ENCODE peak calls at places on chromosomes 4 and X, in ten cellular contexts. One of them, this sample, is unnamed.

GRCh38 chr4:2194556-2194955 is 47.4 kb downstream of the HAUS3 start:
- DNase-seq in foreskin fibroblast: no peak
- DNase-seq in activated B cell treated with CpG ODN at 0.5 μM for 24 hours: no peak
- DNase-seq in nephron progenitor cell: no peak
- DNase-seq in heart right ventricle: no peak
- DNase-seq in cardiac muscle cell: no peak
- DNase-seq in astrocyte of the spinal cord: no peak
- DNase-seq in heart left ventricle: no peak
- DNase-seq in left lung: no peak
- DNase-seq in GM10248: no peak
- DNase-seq in this sample: no peak

GRCh38 chr4:183504930-183505555 is at the start of gene ING2:
- DNase-seq in nephron progenitor cell: no peak
- DNase-seq in heart left ventricle: no peak
- DNase-seq in GM10248: peak; percentile 85
- DNase-seq in cardiac muscle cell: no peak
- DNase-seq in astrocyte of the spinal cord: no peak
- DNase-seq in activated B cell treated with CpG ODN at 0.5 μM for 24 hours: peak; percentile 69
- DNase-seq in foreskin fibroblast: peak; percentile 90
- DNase-seq in heart right ventricle: no peak
- DNase-seq in left lung: peak; percentile 55
- DNase-seq in this sample: peak; percentile 29

GRCh38 chr4:168593399-168593798 is 96.5 kb downstream of the PALLD start:
- DNase-seq in GM10248: no peak
- DNase-seq in astrocyte of the spinal cord: no peak
- DNase-seq in nephron progenitor cell: no peak
- DNase-seq in left lung: no peak
- DNase-seq in cardiac muscle cell: no peak
- DNase-seq in foreskin fibroblast: no peak
- DNase-seq in activated B cell treated with CpG ODN at 0.5 μM for 24 hours: no peak
- DNase-seq in heart left ventricle: no peak
- DNase-seq in heart right ventricle: no peak
- DNase-seq in this sample: no peak

GRCh38 chrX:24902808-24903207 is 113.0 kb downstream of the ARX start:
- DNase-seq in astrocyte of the spinal cord: peak; percentile 71
- DNase-seq in nephron progenitor cell: no peak
- DNase-seq in foreskin fibroblast: peak; percentile 79
- DNase-seq in heart left ventricle: no peak
- DNase-seq in heart right ventricle: no peak
- DNase-seq in cardiac muscle cell: peak; percentile 89
- DNase-seq in activated B cell treated with CpG ODN at 0.5 μM for 24 hours: no peak
- DNase-seq in left lung: no peak
- DNase-seq in GM10248: no peak
- DNase-seq in this sample: no peak

GRCh38 chr4:83560523-83560922 is 24.6 kb downstream of the GPAT3 start:
- DNase-seq in left lung: no peak
- DNase-seq in astrocyte of the spinal cord: no peak
- DNase-seq in GM10248: no peak
- DNase-seq in cardiac muscle cell: no peak
- DNase-seq in heart right ventricle: no peak
- DNase-seq in nephron progenitor cell: no peak
- DNase-seq in activated B cell treated with CpG ODN at 0.5 μM for 24 hours: no peak
- DNase-seq in foreskin fibroblast: no peak
- DNase-seq in heart left ventricle: no peak
- DNase-seq in this sample: no peak

GRCh38 chr4:126583509-126583908 is 1049.2 kb upstream of the INTU start:
- DNase-seq in left lung: no peak
- DNase-seq in GM10248: no peak
- DNase-seq in nephron progenitor cell: no peak
- DNase-seq in heart right ventricle: no peak
- DNase-seq in activated B cell treated with CpG ODN at 0.5 μM for 24 hours: no peak
- DNase-seq in foreskin fibroblast: peak; percentile 23
- DNase-seq in astrocyte of the spinal cord: no peak
- DNase-seq in cardiac muscle cell: peak; percentile 21
- DNase-seq in heart left ventricle: no peak
- DNase-seq in this sample: no peak

GRCh38 chrX:112696506-112696905 is 16.8 kb upstream of the LHFPL1 start:
- DNase-seq in heart left ventricle: no peak
- DNase-seq in nephron progenitor cell: no peak
- DNase-seq in astrocyte of the spinal cord: no peak
- DNase-seq in heart right ventricle: no peak
- DNase-seq in left lung: no peak
- DNase-seq in foreskin fibroblast: no peak
- DNase-seq in GM10248: no peak
- DNase-seq in activated B cell treated with CpG ODN at 0.5 μM for 24 hours: no peak
- DNase-seq in cardiac muscle cell: no peak
- DNase-seq in this sample: no peak

GRCh38 chr4:139403457-139403856 is 50.5 kb upstream of the RAB33B start:
- DNase-seq in foreskin fibroblast: peak; percentile 6
- DNase-seq in astrocyte of the spinal cord: no peak
- DNase-seq in left lung: no peak
- DNase-seq in nephron progenitor cell: no peak
- DNase-seq in GM10248: no peak
- DNase-seq in activated B cell treated with CpG ODN at 0.5 μM for 24 hours: no peak
- DNase-seq in cardiac muscle cell: peak; percentile 12
- DNase-seq in heart left ventricle: no peak
- DNase-seq in heart right ventricle: no peak
- DNase-seq in this sample: no peak

GRCh38 chrX:47817421-47817820 is 19.3 kb upstream of the ZNF81 start:
- DNase-seq in astrocyte of the spinal cord: no peak
- DNase-seq in left lung: no peak
- DNase-seq in GM10248: no peak
- DNase-seq in heart right ventricle: no peak
- DNase-seq in cardiac muscle cell: no peak
- DNase-seq in nephron progenitor cell: no peak
- DNase-seq in heart left ventricle: no peak
- DNase-seq in activated B cell treated with CpG ODN at 0.5 μM for 24 hours: no peak
- DNase-seq in foreskin fibroblast: no peak
- DNase-seq in this sample: no peak

GRCh38 chr4:55136634-55137033 is 11.2 kb upstream of the KDR start:
- DNase-seq in foreskin fibroblast: no peak
- DNase-seq in left lung: no peak
- DNase-seq in heart right ventricle: no peak
- DNase-seq in astrocyte of the spinal cord: no peak
- DNase-seq in GM10248: no peak
- DNase-seq in activated B cell treated with CpG ODN at 0.5 μM for 24 hours: no peak
- DNase-seq in cardiac muscle cell: no peak
- DNase-seq in heart left ventricle: no peak
- DNase-seq in nephron progenitor cell: no peak
- DNase-seq in this sample: no peak

GRCh38 chr4:165327211-165328100 is at the start of gene MSMO1:
- DNase-seq in GM10248: peak; percentile 96
- DNase-seq in left lung: peak; percentile 100
- DNase-seq in activated B cell treated with CpG ODN at 0.5 μM for 24 hours: peak; percentile 92
- DNase-seq in heart left ventricle: peak; percentile 99
- DNase-seq in foreskin fibroblast: peak; percentile 100
- DNase-seq in astrocyte of the spinal cord: peak; percentile 99
- DNase-seq in nephron progenitor cell: peak; percentile 97
- DNase-seq in cardiac muscle cell: peak; percentile 100
- DNase-seq in heart right ventricle: peak; percentile 99
- DNase-seq in this sample: peak; percentile 97

GRCh38 chr4:151674804-151675290 is 86.0 kb downstream of the GATB start:
- DNase-seq in GM10248: no peak
- DNase-seq in nephron progenitor cell: peak; percentile 65
- DNase-seq in left lung: peak; percentile 54
- DNase-seq in heart right ventricle: peak; percentile 36
- DNase-seq in cardiac muscle cell: peak; percentile 56
- DNase-seq in activated B cell treated with CpG ODN at 0.5 μM for 24 hours: no peak
- DNase-seq in astrocyte of the spinal cord: peak; percentile 61
- DNase-seq in foreskin fibroblast: peak; percentile 70
- DNase-seq in heart left ventricle: no peak
- DNase-seq in this sample: no peak

GRCh38 chrX:39576081-39576701 is 521.6 kb downstream of the BCOR start:
- DNase-seq in astrocyte of the spinal cord: no peak
- DNase-seq in GM10248: no peak
- DNase-seq in foreskin fibroblast: no peak
- DNase-seq in cardiac muscle cell: no peak
- DNase-seq in heart left ventricle: no peak
- DNase-seq in nephron progenitor cell: peak; percentile 18
- DNase-seq in left lung: no peak
- DNase-seq in heart right ventricle: peak; percentile 11
- DNase-seq in activated B cell treated with CpG ODN at 0.5 μM for 24 hours: no peak
- DNase-seq in this sample: no peak

GRCh38 chr4:48945981-48946380 is 39.4 kb upstream of the OCIAD2 start:
- DNase-seq in activated B cell treated with CpG ODN at 0.5 μM for 24 hours: no peak
- DNase-seq in nephron progenitor cell: no peak
- DNase-seq in left lung: no peak
- DNase-seq in heart left ventricle: no peak
- DNase-seq in heart right ventricle: no peak
- DNase-seq in astrocyte of the spinal cord: no peak
- DNase-seq in GM10248: no peak
- DNase-seq in cardiac muscle cell: no peak
- DNase-seq in foreskin fibroblast: no peak
- DNase-seq in this sample: no peak

GRCh38 chrX:136907626-136908025 is 27.1 kb upstream of the RBMX start:
- DNase-seq in activated B cell treated with CpG ODN at 0.5 μM for 24 hours: no peak
- DNase-seq in astrocyte of the spinal cord: no peak
- DNase-seq in heart right ventricle: peak; percentile 22
- DNase-seq in left lung: no peak
- DNase-seq in GM10248: no peak
- DNase-seq in cardiac muscle cell: peak; percentile 33
- DNase-seq in nephron progenitor cell: peak; percentile 6
- DNase-seq in foreskin fibroblast: no peak
- DNase-seq in heart left ventricle: no peak
- DNase-seq in this sample: no peak

DNA sequence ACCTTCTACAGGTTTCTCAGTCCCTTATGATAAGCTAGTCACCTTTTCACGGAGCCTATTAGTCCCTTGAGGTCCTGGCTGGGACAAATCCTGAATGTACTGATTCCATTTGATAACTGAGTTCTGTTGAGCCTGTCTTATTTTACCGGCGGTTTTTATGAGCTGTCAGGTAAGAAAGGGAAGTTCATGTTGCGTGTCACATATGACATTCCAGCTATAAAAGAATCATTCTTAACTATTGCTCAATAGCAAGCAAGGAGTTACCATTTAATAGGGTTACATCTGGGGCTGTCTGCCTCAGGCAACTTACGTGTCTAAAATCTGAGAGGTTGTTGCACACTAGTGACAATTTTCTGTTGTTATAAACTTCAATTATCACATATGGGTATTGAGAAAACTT is 394.6 kb downstream of the TECRL start:
- DNase-seq in heart left ventricle: no peak
- DNase-seq in foreskin fibroblast: no peak
- DNase-seq in heart right ventricle: no peak
- DNase-seq in cardiac muscle cell: no peak
- DNase-seq in activated B cell treated with CpG ODN at 0.5 μM for 24 hours: no peak
- DNase-seq in astrocyte of the spinal cord: no peak
- DNase-seq in nephron progenitor cell: no peak
- DNase-seq in left lung: no peak
- DNase-seq in GM10248: no peak
- DNase-seq in this sample: no peak
- TF ChIP-seq CTCF in heart left ventricle: no peak
- TF ChIP-seq CTCF in foreskin fibroblast: no peak
- TF ChIP-seq CTCF in heart right ventricle: no peak
- TF ChIP-seq CTCF in cardiac muscle cell: no peak
- TF ChIP-seq CTCF in activated B cell treated with CpG ODN at 0.5 μM for 24 hours: no peak
- TF ChIP-seq CTCF in astrocyte of the spinal cord: no peak
- TF ChIP-seq CTCF in nephron progenitor cell: no peak
- TF ChIP-seq CTCF in left lung: no peak
- TF ChIP-seq CTCF in GM10248: no peak
- TF ChIP-seq CTCF in this sample: no peak

GRCh38 chr4:26084414-26084813 is 170.4 kb downstream of the SMIM20 start:
- DNase-seq in activated B cell treated with CpG ODN at 0.5 μM for 24 hours: no peak
- DNase-seq in heart right ventricle: no peak
- DNase-seq in nephron progenitor cell: no peak
- DNase-seq in heart left ventricle: no peak
- DNase-seq in GM10248: no peak
- DNase-seq in left lung: no peak
- DNase-seq in foreskin fibroblast: no peak
- DNase-seq in cardiac muscle cell: no peak
- DNase-seq in astrocyte of the spinal cord: no peak
- DNase-seq in this sample: no peak
- TF ChIP-seq CTCF in activated B cell treated with CpG ODN at 0.5 μM for 24 hours: no peak
- TF ChIP-seq CTCF in heart right ventricle: no peak
- TF ChIP-seq CTCF in nephron progenitor cell: no peak
- TF ChIP-seq CTCF in heart left ventricle: no peak
- TF ChIP-seq CTCF in GM10248: no peak
- TF ChIP-seq CTCF in left lung: no peak
- TF ChIP-seq CTCF in foreskin fibroblast: no peak
- TF ChIP-seq CTCF in cardiac muscle cell: no peak
- TF ChIP-seq CTCF in astrocyte of the spinal cord: no peak
- TF ChIP-seq CTCF in this sample: no peak

GRCh38 chrX:17809273-17809672 is 51.8 kb downstream of the RAI2 start:
- DNase-seq in nephron progenitor cell: no peak
- DNase-seq in heart right ventricle: no peak
- DNase-seq in activated B cell treated with CpG ODN at 0.5 μM for 24 hours: no peak
- DNase-seq in cardiac muscle cell: no peak
- DNase-seq in GM10248: no peak
- DNase-seq in foreskin fibroblast: no peak
- DNase-seq in left lung: no peak
- DNase-seq in heart left ventricle: no peak
- DNase-seq in astrocyte of the spinal cord: no peak
- DNase-seq in this sample: no peak

GRCh38 chrX:17803449-17803848 is 57.6 kb downstream of the RAI2 start:
- DNase-seq in heart right ventricle: no peak
- DNase-seq in left lung: no peak
- DNase-seq in activated B cell treated with CpG ODN at 0.5 μM for 24 hours: no peak
- DNase-seq in nephron progenitor cell: no peak
- DNase-seq in heart left ventricle: no peak
- DNase-seq in foreskin fibroblast: no peak
- DNase-seq in GM10248: no peak
- DNase-seq in astrocyte of the spinal cord: no peak
- DNase-seq in cardiac muscle cell: no peak
- DNase-seq in this sample: no peak

GRCh38 chrX:17801431-17801830 is 59.7 kb downstream of the RAI2 start:
- DNase-seq in GM10248: no peak
- DNase-seq in cardiac muscle cell: no peak
- DNase-seq in foreskin fibroblast: no peak
- DNase-seq in left lung: no peak
- DNase-seq in astrocyte of the spinal cord: no peak
- DNase-seq in nephron progenitor cell: no peak
- DNase-seq in activated B cell treated with CpG ODN at 0.5 μM for 24 hours: no peak
- DNase-seq in heart left ventricle: no peak
- DNase-seq in heart right ventricle: no peak
- DNase-seq in this sample: no peak

GRCh38 chrX:17802756-17803155 is 58.3 kb downstream of the RAI2 start:
- DNase-seq in foreskin fibroblast: no peak
- DNase-seq in heart right ventricle: no peak
- DNase-seq in cardiac muscle cell: no peak
- DNase-seq in left lung: no peak
- DNase-seq in astrocyte of the spinal cord: no peak
- DNase-seq in nephron progenitor cell: no peak
- DNase-seq in heart left ventricle: no peak
- DNase-seq in GM10248: no peak
- DNase-seq in activated B cell treated with CpG ODN at 0.5 μM for 24 hours: no peak
- DNase-seq in this sample: no peak

GRCh38 chrX:17805120-17805519 is 56.0 kb downstream of the RAI2 start:
- DNase-seq in heart left ventricle: no peak
- DNase-seq in foreskin fibroblast: no peak
- DNase-seq in cardiac muscle cell: no peak
- DNase-seq in heart right ventricle: no peak
- DNase-seq in astrocyte of the spinal cord: no peak
- DNase-seq in nephron progenitor cell: no peak
- DNase-seq in activated B cell treated with CpG ODN at 0.5 μM for 24 hours: no peak
- DNase-seq in GM10248: no peak
- DNase-seq in left lung: no peak
- DNase-seq in this sample: no peak
- TF ChIP-seq CTCF in heart left ventricle: no peak
- TF ChIP-seq CTCF in foreskin fibroblast: no peak
- TF ChIP-seq CTCF in cardiac muscle cell: no peak
- TF ChIP-seq CTCF in heart right ventricle: no peak
- TF ChIP-seq CTCF in astrocyte of the spinal cord: no peak
- TF ChIP-seq CTCF in nephron progenitor cell: no peak
- TF ChIP-seq CTCF in activated B cell treated with CpG ODN at 0.5 μM for 24 hours: no peak
- TF ChIP-seq CTCF in GM10248: no peak
- TF ChIP-seq CTCF in left lung: no peak
- TF ChIP-seq CTCF in this sample: no peak

GRCh38 chr4:103567591-103567990 is 152.2 kb downstream of the TACR3 start:
- DNase-seq in heart right ventricle: no peak
- DNase-seq in heart left ventricle: no peak
- DNase-seq in left lung: no peak
- DNase-seq in foreskin fibroblast: no peak
- DNase-seq in nephron progenitor cell: no peak
- DNase-seq in activated B cell treated with CpG ODN at 0.5 μM for 24 hours: no peak
- DNase-seq in cardiac muscle cell: no peak
- DNase-seq in astrocyte of the spinal cord: no peak
- DNase-seq in GM10248: no peak
- DNase-seq in this sample: no peak
- TF ChIP-seq CTCF in heart right ventricle: no peak
- TF ChIP-seq CTCF in heart left ventricle: no peak
- TF ChIP-seq CTCF in left lung: no peak
- TF ChIP-seq CTCF in foreskin fibroblast: no peak
- TF ChIP-seq CTCF in nephron progenitor cell: no peak
- TF ChIP-seq CTCF in activated B cell treated with CpG ODN at 0.5 μM for 24 hours: no peak
- TF ChIP-seq CTCF in cardiac muscle cell: no peak
- TF ChIP-seq CTCF in astrocyte of the spinal cord: no peak
- TF ChIP-seq CTCF in GM10248: no peak
- TF ChIP-seq CTCF in this sample: no peak

This sample was measured in AG09319.